ENCODE peak calls at places on chromosomes 6 and 20, in seven cellular contexts. N is GDM1, F is Panc1, E is right lobe of liver, A is HCT116, H is HTR-8/SVneo, D is HAP-1. Q is an unnamed sample.

GRCh38 chr6:90790696-90791095 is 203.8 kb upstream of the MAP3K7 start:
- DNase-seq in F (no peak), A (no peak), D (no peak), H (peak; percentile 1), N (no peak), E (no peak), Q (no peak)

GRCh38 chr20:49615401-49616153 is 47.6 kb upstream of the PTGIS start:
- DNase-seq in N (no peak), E (peak; percentile 92), H (no peak), F (no peak), A (no peak), D (no peak), Q (no peak)

GRCh38 chr6:47242483-47243386 is 67.0 kb downstream of the TNFRSF21 start:
- DNase-seq in N (peak; percentile 93), A (peak; percentile 69), D (no peak), H (peak; percentile 86), E (peak; percentile 74), F (peak; percentile 27), Q (peak; percentile 58)

GRCh38 chr6:170344631-170345576 is 38.3 kb downstream of the FAM120B start:
- DNase-seq in E (peak; percentile 57), H (peak; percentile 63), F (no peak), N (no peak), A (peak; percentile 54), D (peak; percentile 4), Q (peak; percentile 19)

GRCh38 chr20:17960927-17961599 is 7.5 kb downstream of the SNX5 start:
- DNase-seq in A (no peak), H (no peak), N (no peak), E (no peak), D (no peak), F (no peak), Q (no peak)

GRCh38 chr6:170143401-170144150 is 147.3 kb downstream of the DLL1 start:
- DNase-seq in N (no peak), A (no peak), D (no peak), H (no peak), E (no peak), F (no peak), Q (no peak)

GRCh38 chr6:49325901-49326300 is 137.2 kb downstream of the MMUT start:
- DNase-seq in F (no peak), E (no peak), N (no peak), D (no peak), H (no peak), A (no peak), Q (no peak)

GRCh38 chr20:18224968-18225568 is 63.3 kb upstream of the ZNF133 start:
- DNase-seq in N (no peak), H (peak; percentile 31), E (no peak), D (no peak), F (peak; percentile 20), A (peak; percentile 12), Q (peak; percentile 51)

GRCh38 chr6:144478487-144478886 is 193.4 kb downstream of the UTRN start:
- DNase-seq in A (no peak), N (no peak), H (no peak), D (no peak), F (no peak), E (peak; percentile 64), Q (no peak)

GRCh38 chr6:140052757-140053729 is 678.6 kb upstream of the CITED2 start:
- DNase-seq in D (peak; percentile 18), A (no peak), N (no peak), E (no peak), H (no peak), F (no peak), Q (no peak)

GRCh38 chr20:64112691-64113443 is 5.5 kb upstream of the NPBWR2 start:
- DNase-seq in E (no peak), D (no peak), A (no peak), N (no peak), H (no peak), F (no peak), Q (no peak)

GRCh38 chr6:149284904-149285303 is 32.6 kb upstream of the TAB2 start:
- DNase-seq in A (no peak), H (no peak), D (no peak), E (no peak), N (no peak), F (no peak), Q (no peak)

GRCh38 chr6:21831531-21832291 is 238.2 kb downstream of the SOX4 start:
- DNase-seq in E (no peak), A (no peak), N (no peak), F (no peak), D (no peak), H (no peak), Q (no peak)

GRCh38 chr6:63803371-63803770 is 167.8 kb downstream of the PHF3 start:
- DNase-seq in F (no peak), E (no peak), N (no peak), D (no peak), A (no peak), H (no peak), Q (no peak)

GRCh38 chr20:62795023-62795761 is 1.1 kb upstream of the MRGBP start:
- DNase-seq in D (peak; percentile 54), A (no peak), H (peak; percentile 79), F (peak; percentile 27), N (peak; percentile 64), E (peak; percentile 66), Q (peak; percentile 48)

GRCh38 chr6:22622390-22622789 is 53.0 kb downstream of the HDGFL1 start:
- DNase-seq in E (no peak), A (no peak), H (no peak), N (no peak), F (no peak), D (peak; percentile 28), Q (no peak)

GRCh38 chr6:25640446-25640845 is 11.6 kb upstream of the SCGN start:
- DNase-seq in N (no peak), D (no peak), E (no peak), F (no peak), A (no peak), H (no peak), Q (no peak)

GRCh38 chr6:41426438-41426851 is 91.0 kb downstream of the NCR2 start:
- DNase-seq in D (no peak), F (no peak), H (no peak), A (no peak), N (no peak), E (no peak), Q (no peak)

GRCh38 chr20:53944796-53945195 is 125.6 kb downstream of the BCAS1 start:
- DNase-seq in E (no peak), H (no peak), A (no peak), N (no peak), F (no peak), D (no peak), Q (no peak)

GRCh38 chr6:29478740-29479139 is 9.0 kb downstream of the MAS1L start:
- DNase-seq in A (no peak), N (no peak), D (no peak), E (no peak), H (no peak), F (no peak), Q (no peak)

GRCh38 chr6:6912841-6913240 is 194.9 kb upstream of the RREB1 start:
- DNase-seq in H (no peak), F (no peak), N (no peak), A (no peak), D (no peak), E (no peak), Q (no peak)

GRCh38 chr6:21228411-21228810 is 365.1 kb upstream of the SOX4 start:
- DNase-seq in H (no peak), N (no peak), D (no peak), F (no peak), A (no peak), E (no peak), Q (no peak)

GRCh38 chr6:30465582-30466306 is 23.6 kb upstream of the HLA-E start:
- DNase-seq in E (no peak), D (no peak), N (no peak), H (no peak), F (no peak), A (no peak), Q (no peak)

GRCh38 chr6:154460306-154461071 is 50.0 kb downstream of the CNKSR3 start:
- DNase-seq in H (no peak), A (no peak), N (no peak), F (no peak), E (no peak), D (no peak), Q (no peak)

GRCh38 chr20:34654207-34654744 is 22.6 kb downstream of the PIGU start:
- DNase-seq in E (no peak), D (no peak), F (no peak), H (no peak), N (no peak), A (no peak), Q (no peak)

GRCh38 chr6:89970609-89971337 is 76.5 kb downstream of the GJA10 start:
- DNase-seq in D (peak; percentile 43), F (no peak), N (no peak), A (peak; percentile 16), E (no peak), H (peak; percentile 48), Q (peak; percentile 2)

GRCh38 chr6:5361371-5361770 is 100.1 kb downstream of the FARS2 start:
- DNase-seq in N (no peak), E (no peak), F (no peak), A (no peak), H (no peak), D (no peak), Q (no peak)

GRCh38 chr6:37547564-37548061 is 47.9 kb upstream of the CCDC167 start:
- DNase-seq in D (no peak), A (no peak), N (no peak), E (no peak), H (peak; percentile 33), F (no peak), Q (peak; percentile 8)

GRCh38 chr6:14454467-14454763 is 336.8 kb downstream of the CD83 start:
- DNase-seq in H (no peak), F (no peak), E (no peak), A (no peak), D (no peak), N (no peak), Q (no peak)

GRCh38 chr6:30321692-30322388 is 4.9 kb upstream of the TRIM39 start:
- DNase-seq in H (no peak), F (no peak), A (no peak), E (no peak), D (no peak), N (no peak), Q (no peak)

GRCh38 chr20:34570859-34571306 is 12.4 kb downstream of the MAP1LC3A start:
- DNase-seq in A (no peak), H (no peak), D (no peak), E (no peak), F (no peak), N (no peak), Q (no peak)

GRCh38 chr20:36606171-36607116 is 865 bp downstream of the RAB5IF start:
- DNase-seq in E (peak; percentile 56), A (no peak), H (no peak), F (no peak), D (no peak), N (no peak), Q (peak; percentile 43)

GRCh38 chr6:33248643-33248931 is 23.1 kb downstream of the VPS52 start:
- DNase-seq in E (peak; percentile 41), F (no peak), H (no peak), D (peak; percentile 7), N (no peak), A (no peak), Q (no peak)

GRCh38 chr20:326645-327031 is 1.3 kb downstream of the SOX12 start:
- DNase-seq in F (no peak), E (peak; percentile 48), A (no peak), D (no peak), H (no peak), N (no peak), Q (no peak)

Q was measured in LoVo.